ENCODE peak calls at places on chromosomes 7 and 10, in five cellular contexts. H, O, A, T and X are unnamed samples.

GRCh38 chr10:18571076-18571475 is 80.3 kb downstream of the NSUN6 start:
- DNase-seq in H (no peak), O (no peak), A (no peak), T (no peak), X (no peak)

GRCh38 chr7:129569811-129570215 is 41.7 kb upstream of the NRF1 start:
- DNase-seq in H (no peak), O (no peak), A (peak; percentile 25), T (no peak), X (peak; percentile 91)

GRCh38 chr10:22340362-22341189 is 4.7 kb upstream of the SPAG6 start:
- DNase-seq in H (peak; percentile 71), O (peak; percentile 92), A (no peak), T (peak; percentile 80), X (peak; percentile 57)

GRCh38 chr10:36888925-36889573 is 236.3 kb upstream of the ANKRD30A start:
- DNase-seq in H (peak; percentile 2), O (no peak), A (no peak), T (peak; percentile 53), X (peak; percentile 3)

GRCh38 chr7:79050592-79050991 is 402.9 kb downstream of the MAGI2 start:
- DNase-seq in H (no peak), O (no peak), A (peak; percentile 19), T (no peak), X (peak; percentile 53)

GRCh38 chr7:105838273-105839141 is 37.9 kb downstream of the ATXN7L1 start:
- DNase-seq in H (no peak), O (no peak), A (no peak), T (no peak), X (peak; percentile 79)

GRCh38 chr7:2460641-2461040 is 15.6 kb downstream of the GRIFIN start:
- DNase-seq in H (no peak), O (no peak), A (no peak), T (no peak), X (no peak)

GRCh38 chr10:25639646-25640045 is 294.4 kb upstream of the MYO3A start:
- DNase-seq in H (no peak), O (no peak), A (no peak), T (no peak), X (no peak)

GRCh38 chr7:98559958-98560357 is 57.1 kb upstream of the NPTX2 start:
- DNase-seq in H (no peak), O (no peak), A (no peak), T (no peak), X (no peak)

GRCh38 chr10:118873080-118873737 is 118.4 kb upstream of the CACUL1 start:
- DNase-seq in H (no peak), O (no peak), A (peak; percentile 20), T (no peak), X (peak; percentile 39)

GRCh38 chr10:11861811-11862210 is 38.7 kb downstream of the PROSER2 start:
- DNase-seq in H (no peak), O (no peak), A (no peak), T (no peak), X (no peak)

GRCh38 chr7:74482629-74483401 is 29.1 kb downstream of the GTF2IRD1 start:
- DNase-seq in H (no peak), O (no peak), A (peak; percentile 95), T (no peak), X (peak; percentile 97)

GRCh38 chr7:157457355-157458253 is 120.8 kb downstream of the DNAJB6 start:
- DNase-seq in H (no peak), O (peak; percentile 40), A (no peak), T (peak; percentile 11), X (no peak)

GRCh38 chr7:45650404-45651055 is 76.4 kb downstream of the ADCY1 start:
- DNase-seq in H (no peak), O (no peak), A (no peak), T (no peak), X (no peak)

GRCh38 chr7:44277391-44277790 is 48.0 kb downstream of the CAMK2B start:
- DNase-seq in H (no peak), O (peak; percentile 56), A (no peak), T (no peak), X (no peak)

GRCh38 chr7:100895701-100895955 is at the start of gene ACHE:
- DNase-seq in H (no peak), O (no peak), A (no peak), T (no peak), X (no peak)

GRCh38 chr7:19378340-19378704 is 233.1 kb upstream of the FERD3L start:
- DNase-seq in H (no peak), O (no peak), A (no peak), T (no peak), X (no peak)

GRCh38 chr7:2138146-2138765 is 94.5 kb downstream of the MAD1L1 start:
- DNase-seq in H (peak; percentile 25), O (no peak), A (no peak), T (peak; percentile 58), X (no peak)

GRCh38 chr7:150322114-150322832 is 882 bp upstream of the LRRC61 start:
- DNase-seq in H (peak; percentile 49), O (no peak), A (no peak), T (peak; percentile 90), X (no peak)

GRCh38 chr10:82358486-82359097 is 483.6 kb downstream of the NRG3 start:
- DNase-seq in H (no peak), O (peak; percentile 53), A (peak; percentile 28), T (no peak), X (no peak)

GRCh38 chr10:5538446-5538845 is 13.7 kb downstream of the CALML3 start:
- DNase-seq in H (no peak), O (peak; percentile 18), A (no peak), T (no peak), X (peak; percentile 20)

GRCh38 chr10:99527526-99528255 is 5.1 kb upstream of the NKX2-3 start:
- DNase-seq in H (no peak), O (no peak), A (no peak), T (no peak), X (no peak)

GRCh38 chr10:42935466-42935865 is 141.4 kb upstream of the RET start:
- DNase-seq in H (no peak), O (peak; percentile 59), A (no peak), T (peak; percentile 30), X (no peak)

GRCh38 chr10:117662790-117663540 is 120.4 kb downstream of the EMX2 start:
- DNase-seq in H (no peak), O (no peak), A (no peak), T (no peak), X (no peak)

GRCh38 chr7:158495780-158496179 is 91.8 kb downstream of the PTPRN2 start:
- DNase-seq in H (no peak), O (no peak), A (no peak), T (no peak), X (peak; percentile 21)

GRCh38 chr10:107011113-107011512 is 153.4 kb downstream of the SORCS1 start:
- DNase-seq in H (no peak), O (no peak), A (no peak), T (no peak), X (no peak)

GRCh38 chr10:131660427-131660826 is 240.4 kb upstream of the PPP2R2D start:
- DNase-seq in H (no peak), O (peak; percentile 44), A (no peak), T (no peak), X (no peak)

GRCh38 chr7:94330474-94331027 is 64.1 kb upstream of the COL1A2 start:
- DNase-seq in H (no peak), O (no peak), A (no peak), T (no peak), X (no peak)

GRCh38 chr10:61588770-61589211 is 73.9 kb upstream of the CABCOCO1 start:
- DNase-seq in H (no peak), O (no peak), A (no peak), T (no peak), X (peak; percentile 14)

GRCh38 chr10:4201866-4202825 is 417.1 kb upstream of the KLF6 start:
- DNase-seq in H (no peak), O (no peak), A (no peak), T (no peak), X (no peak)

GRCh38 chr10:76456190-76456589 is 1024.8 kb downstream of the LRMDA start:
- DNase-seq in H (no peak), O (peak; percentile 78), A (peak; percentile 26), T (no peak), X (no peak)

GRCh38 chr10:127243490-127244272 is 47.3 kb upstream of the INSYN2A start:
- DNase-seq in H (no peak), O (no peak), A (no peak), T (no peak), X (no peak)

GRCh38 chr10:575312-576129 is 113.9 kb downstream of the DIP2C start:
- DNase-seq in H (no peak), O (no peak), A (no peak), T (no peak), X (no peak)